ENCODE peak calls at places on chromosomes 11 and 22, in seven cellular contexts. B is IMR-90, F is mesendoderm, R is mesenchymal stem cell, H is H9, C is H1, N is trophoblast cell. G is an unnamed sample.

GRCh38 chr11:95835351-95835750 is 45.1 kb downstream of the CEP57 start:
- DNase-seq in N (no peak), R (no peak), B (peak), C (no peak), H (no peak), F (no peak), G (no peak)

GRCh38 chr11:120398184-120398583 is 62.0 kb downstream of the ARHGEF12 start:
- DNase-seq in B (peak), R (no peak), F (peak), N (no peak), H (no peak), C (no peak), G (no peak)

GRCh38 chr11:41099654-41100053 is 359.8 kb downstream of the LRRC4C start:
- DNase-seq in H (no peak), C (no peak), R (no peak), N (no peak), F (no peak), B (no peak), G (no peak)

GRCh38 chr22:39299829-39300178 is 19.6 kb downstream of the RPL3 start:
- DNase-seq in F (peak), H (no peak), C (no peak), R (peak), N (no peak), B (no peak), G (no peak)

GRCh38 chr11:27861706-27862430 is 161.6 kb upstream of the BDNF start:
- DNase-seq in H (no peak), C (no peak), R (peak), F (no peak), N (no peak), B (peak), G (no peak)

GRCh38 chr22:32775957-32776356 is 25.5 kb upstream of the TIMP3 start:
- DNase-seq in N (no peak), R (no peak), B (no peak), F (peak), H (no peak), C (no peak), G (no peak)

GRCh38 chr11:67119577-67120391 is 721 bp downstream of the KDM2A start:
- DNase-seq in H (no peak), N (no peak), C (peak), R (peak), B (no peak), F (peak), G (peak)

GRCh38 chr11:47161134-47161854 is 15.4 kb downstream of the ARFGAP2 start:
- DNase-seq in F (peak), C (peak), N (peak), B (peak), R (peak), H (peak), G (peak)

GRCh38 chr11:34208266-34209135 is 103.1 kb downstream of the NAT10 start:
- DNase-seq in C (no peak), B (peak), N (peak), R (no peak), H (no peak), F (no peak), G (no peak)

GRCh38 chr11:69352715-69353325 is 58.9 kb downstream of the MYEOV start:
- DNase-seq in H (no peak), N (peak), F (peak), B (peak), R (peak), C (peak), G (no peak)

DNA sequence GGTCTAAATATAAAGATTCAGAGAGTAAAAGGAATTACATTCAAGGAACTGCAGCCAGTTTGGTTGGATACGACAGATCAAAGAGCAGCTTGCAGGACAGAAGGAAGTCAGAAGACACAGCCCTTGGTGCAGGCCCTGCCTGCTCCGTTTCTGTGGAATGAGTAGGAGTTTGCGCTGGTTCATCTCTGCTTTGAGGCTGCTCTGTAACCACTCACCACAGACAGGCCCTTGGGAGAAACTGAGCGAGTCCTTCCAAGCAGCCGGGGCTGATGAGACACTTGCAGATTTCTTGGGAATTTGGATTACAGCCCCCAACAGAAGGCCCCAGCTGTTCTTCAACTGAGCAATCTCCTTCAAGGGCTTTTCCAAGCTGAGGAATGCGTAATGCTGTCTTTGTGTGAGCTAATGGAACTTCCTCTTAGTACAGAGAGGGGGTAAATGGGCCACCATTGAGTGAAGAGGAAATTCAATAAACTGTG is 16.4 kb downstream of the IL10RA start:
- DNase-seq in B (no peak), H (no peak), F (peak), C (no peak), R (peak), N (peak), G (peak)
- H3K4ac ChIP-seq in B (no peak), H (no peak), F (no peak), C (no peak), R (no peak), N (no peak), G (no peak)

GRCh38 chr22:24868979-24869378 is 63.0 kb downstream of the SGSM1 start:
- DNase-seq in C (no peak), R (no peak), B (no peak), N (no peak), F (no peak), H (no peak), G (no peak)
- H3K4ac ChIP-seq in C (no peak), R (no peak), B (no peak), N (no peak), F (no peak), H (no peak), G (no peak)

GRCh38 chr22:44740307-44740706 is 12.1 kb upstream of the ARHGAP8 start:
- DNase-seq in B (no peak), N (no peak), H (no peak), F (no peak), C (no peak), R (no peak), G (no peak)

GRCh38 chr22:44736581-44737413 is 15.6 kb upstream of the ARHGAP8 start:
- DNase-seq in F (no peak), R (no peak), B (peak), C (peak), H (no peak), N (no peak), G (no peak)

GRCh38 chr22:44737414-44738346 is 14.7 kb upstream of the ARHGAP8 start:
- DNase-seq in N (no peak), R (no peak), F (no peak), B (no peak), H (peak), C (peak), G (no peak)

GRCh38 chr22:44739024-44739423 is 13.4 kb upstream of the ARHGAP8 start:
- DNase-seq in C (no peak), N (no peak), H (no peak), B (no peak), F (no peak), R (no peak), G (no peak)

DNA sequence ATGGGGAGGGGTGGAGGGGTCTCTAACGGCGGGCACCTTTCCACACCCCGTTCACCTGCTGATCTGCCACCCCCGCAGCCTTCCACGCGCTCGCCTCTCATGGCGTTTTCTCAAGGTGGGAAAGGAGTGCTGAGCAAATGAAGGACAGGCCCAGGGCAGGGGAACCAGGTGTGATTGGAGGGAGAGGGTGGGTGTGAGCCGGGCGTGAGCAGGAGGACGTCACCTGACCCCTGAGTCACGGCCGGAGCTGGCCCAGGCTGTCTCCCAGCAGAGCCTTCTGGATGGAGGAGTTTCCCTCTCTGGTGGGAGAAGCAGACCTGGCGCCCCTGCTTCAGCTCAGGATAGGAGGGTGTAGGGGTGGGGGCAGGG is 14.0 kb upstream of the ARHGAP8 start:
- DNase-seq in N (no peak), H (peak), C (peak), B (peak), R (no peak), F (peak), G (no peak)
- H3K4ac ChIP-seq in N (no peak), H (no peak), C (no peak), B (peak), R (no peak), F (no peak), G (peak)

GRCh38 chr22:36166086-36166485 is 5.5 kb upstream of the APOL3 start:
- DNase-seq in H (no peak), N (no peak), F (peak), B (no peak), R (no peak), C (no peak), G (no peak)

GRCh38 chr22:36175892-36176291 is 15.3 kb upstream of the APOL3 start:
- DNase-seq in R (no peak), F (no peak), N (no peak), H (no peak), C (no peak), B (no peak), G (no peak)

GRCh38 chr22:36166518-36167220 is 6.1 kb upstream of the APOL3 start:
- DNase-seq in N (no peak), R (no peak), H (no peak), C (no peak), B (no peak), F (no peak), G (no peak)

GRCh38 chr22:36177160-36177559 is 16.6 kb upstream of the APOL3 start:
- DNase-seq in F (no peak), C (no peak), H (no peak), R (no peak), N (no peak), B (no peak), G (no peak)

GRCh38 chr22:36171941-36172340 is 11.4 kb upstream of the APOL3 start:
- DNase-seq in C (no peak), B (no peak), R (no peak), H (peak), F (peak), N (no peak), G (no peak)
- H3K4ac ChIP-seq in C (no peak), B (no peak), R (no peak), H (no peak), F (no peak), N (no peak), G (no peak)

GRCh38 chr11:64245401-64245796 is 1.3 kb downstream of the PPP1R14B start:
- DNase-seq in R (no peak), F (no peak), N (no peak), H (no peak), C (no peak), B (no peak), G (no peak)
- H3K4ac ChIP-seq in R (peak), F (no peak), N (peak), H (no peak), C (peak), B (peak), G (no peak)